ENCODE peak calls at places on chromosome 1, in eight cellular contexts. O, R, K, N, D, M, G and W are unnamed samples.

GRCh38 chr1:230917284-230918135 is 49.2 kb upstream of the C1orf198 start:
- DNase-seq in O (no peak), R (peak; percentile 43), K (peak; percentile 63), N (peak; percentile 75), D (peak; percentile 60), M (peak; percentile 77), G (peak; percentile 73), W (no peak)

GRCh38 chr1:15966081-15966955 is 9.6 kb downstream of the ZBTB17 start:
- DNase-seq in O (no peak), R (no peak), K (peak; percentile 25), N (no peak), D (peak; percentile 52), M (no peak), G (no peak), W (no peak)

GRCh38 chr1:66729130-66729922 is 22.9 kb upstream of the DYNLT5 start:
- DNase-seq in O (no peak), R (no peak), K (no peak), N (no peak), D (no peak), M (no peak), G (no peak), W (no peak)

GRCh38 chr1:199682081-199682480 is 345.4 kb upstream of the NR5A2 start:
- DNase-seq in O (no peak), R (no peak), K (no peak), N (no peak), D (no peak), M (no peak), G (no peak), W (no peak)

GRCh38 chr1:102872526-102872925 is 235.8 kb downstream of the COL11A1 start:
- DNase-seq in O (no peak), R (no peak), K (no peak), N (no peak), D (no peak), M (no peak), G (no peak), W (no peak)

GRCh38 chr1:117008675-117009074 is 7.1 kb downstream of the CD101 start:
- DNase-seq in O (no peak), R (no peak), K (no peak), N (no peak), D (no peak), M (no peak), G (no peak), W (no peak)

GRCh38 chr1:151494741-151495281 is 16.4 kb upstream of the CGN start:
- DNase-seq in O (no peak), R (peak; percentile 51), K (no peak), N (no peak), D (peak; percentile 78), M (no peak), G (no peak), W (no peak)

GRCh38 chr1:192998536-192998935 is 60.6 kb downstream of the UCHL5 start:
- DNase-seq in O (no peak), R (no peak), K (no peak), N (no peak), D (no peak), M (no peak), G (no peak), W (no peak)

GRCh38 chr1:46617108-46617694 is 590 bp upstream of the MOB3C start:
- DNase-seq in O (no peak), R (no peak), K (no peak), N (no peak), D (no peak), M (no peak), G (no peak), W (no peak)

GRCh38 chr1:209546390-209547080 is 37.0 kb upstream of the CAMK1G start:
- DNase-seq in O (no peak), R (no peak), K (no peak), N (no peak), D (no peak), M (no peak), G (no peak), W (no peak)

GRCh38 chr1:115757286-115757810 is 11.2 kb downstream of the CASQ2 start:
- DNase-seq in O (no peak), R (no peak), K (no peak), N (no peak), D (no peak), M (no peak), G (no peak), W (no peak)

GRCh38 chr1:70874063-70874462 is 173.6 kb downstream of the PTGER3 start:
- DNase-seq in O (no peak), R (no peak), K (no peak), N (no peak), D (no peak), M (no peak), G (no peak), W (no peak)

GRCh38 chr1:188127507-188127906 is 1298.8 kb downstream of the PLA2G4A start:
- DNase-seq in O (no peak), R (no peak), K (no peak), N (no peak), D (no peak), M (no peak), G (no peak), W (no peak)

GRCh38 chr1:235045034-235045690 is 83.5 kb downstream of the TOMM20 start:
- DNase-seq in O (no peak), R (no peak), K (no peak), N (peak; percentile 35), D (peak; percentile 49), M (no peak), G (no peak), W (no peak)

GRCh38 chr1:28893403-28894102 is 20.8 kb upstream of the EPB41 start:
- DNase-seq in O (no peak), R (peak; percentile 58), K (no peak), N (peak; percentile 27), D (peak; percentile 14), M (no peak), G (no peak), W (no peak)

GRCh38 chr1:202575906-202576653 is 134.2 kb downstream of the SYT2 start:
- DNase-seq in O (no peak), R (no peak), K (no peak), N (no peak), D (peak; percentile 64), M (no peak), G (no peak), W (no peak)

GRCh38 chr1:80987106-80987505 is 813.6 kb upstream of the ADGRL2 start:
- DNase-seq in O (no peak), R (no peak), K (no peak), N (no peak), D (no peak), M (no peak), G (no peak), W (no peak)

GRCh38 chr1:27959792-27960603 is at the start of gene XKR8:
- DNase-seq in O (peak; percentile 16), R (peak; percentile 11), K (peak; percentile 79), N (peak; percentile 51), D (peak; percentile 75), M (peak; percentile 90), G (peak; percentile 67), W (peak; percentile 55)

GRCh38 chr1:61358770-61359455 is 276.6 kb downstream of the NFIA start:
- DNase-seq in O (no peak), R (no peak), K (no peak), N (peak; percentile 41), D (no peak), M (no peak), G (no peak), W (no peak)

GRCh38 chr1:41109316-41110263 is 88.1 kb upstream of the SLFNL1 start:
- DNase-seq in O (no peak), R (peak; percentile 48), K (no peak), N (peak; percentile 92), D (peak; percentile 96), M (no peak), G (no peak), W (no peak)

GRCh38 chr1:162856260-162856659 is 4.7 kb downstream of the CCDC190 start:
- DNase-seq in O (no peak), R (peak; percentile 87), K (no peak), N (peak; percentile 96), D (peak; percentile 99), M (no peak), G (no peak), W (no peak)

GRCh38 chr1:67850151-67850551 is 16.9 kb upstream of the GNG12 start:
- DNase-seq in O (no peak), R (no peak), K (no peak), N (peak; percentile 64), D (peak; percentile 63), M (no peak), G (peak; percentile 7), W (no peak)

GRCh38 chr1:169594391-169594790 is 8.1 kb upstream of the F5 start:
- DNase-seq in O (no peak), R (no peak), K (no peak), N (no peak), D (no peak), M (no peak), G (no peak), W (no peak)

GRCh38 chr1:68145418-68146126 is 86.8 kb downstream of the WLS start:
- DNase-seq in O (no peak), R (no peak), K (no peak), N (no peak), D (no peak), M (no peak), G (no peak), W (no peak)

GRCh38 chr1:11053758-11054137 is 6.1 kb downstream of the SRM start:
- DNase-seq in O (no peak), R (no peak), K (no peak), N (no peak), D (peak; percentile 12), M (no peak), G (no peak), W (no peak)

GRCh38 chr1:8293141-8293540 is 24.8 kb upstream of the SLC45A1 start:
- DNase-seq in O (no peak), R (no peak), K (no peak), N (no peak), D (no peak), M (no peak), G (no peak), W (no peak)